ENCODE peak calls at places on chromosomes 12 and 14, in six cellular contexts. T, G, J, S, Z and N are unnamed samples. For H3K4me1, the result is how much of the 10 kb centered on the place peaks cover.

GRCh38 chr14:73014105-73014504 is 12.8 kb downstream of the ZFYVE1 start:
- DNase-seq in T (no peak), G (no peak), J (no peak), S (no peak), Z (no peak), N (no peak)

GRCh38 chr12:105204916-105205315 is 31.1 kb downstream of the APPL2 start:
- DNase-seq in T (no peak), G (no peak), J (no peak), S (no peak), Z (no peak), N (no peak)

GRCh38 chr12:52004042-52004648 is 2.6 kb upstream of the TAMALIN start:
- DNase-seq in T (peak), G (peak), J (peak), S (no peak), Z (no peak), N (peak)

GRCh38 chr12:110741795-110742717 is 635 bp downstream of the PPP1CC start:
- DNase-seq in T (peak), G (no peak), J (peak), S (no peak), Z (no peak), N (peak)

GRCh38 chr12:52055781-52056711 is 4.8 kb downstream of the NR4A1 start:
- DNase-seq in T (no peak), G (no peak), J (peak), S (no peak), Z (no peak), N (peak)

GRCh38 chr12:58566599-58566998 is 353.7 kb downstream of the LRIG3 start:
- DNase-seq in T (no peak), G (no peak), J (no peak), S (no peak), Z (no peak), N (no peak)

GRCh38 chr12:92721130-92721529 is 18.3 kb downstream of the PLEKHG7 start:
- DNase-seq in T (no peak), G (no peak), J (no peak), S (no peak), Z (no peak), N (no peak)

GRCh38 chr12:49733219-49734017 is 7.9 kb upstream of the TMBIM6 start:
- DNase-seq in T (no peak), G (peak), J (no peak), S (no peak), Z (no peak), N (no peak)

GRCh38 chr12:65817866-65818265 is 6.4 kb upstream of the HMGA2 start:
- DNase-seq in T (no peak), G (peak), J (no peak), S (no peak), Z (no peak), N (no peak)

GRCh38 chr14:22382955-22383354 is 206.1 kb downstream of the DAD1 start:
- DNase-seq in T (no peak), G (no peak), J (no peak), S (no peak), Z (no peak), N (no peak)

DNA sequence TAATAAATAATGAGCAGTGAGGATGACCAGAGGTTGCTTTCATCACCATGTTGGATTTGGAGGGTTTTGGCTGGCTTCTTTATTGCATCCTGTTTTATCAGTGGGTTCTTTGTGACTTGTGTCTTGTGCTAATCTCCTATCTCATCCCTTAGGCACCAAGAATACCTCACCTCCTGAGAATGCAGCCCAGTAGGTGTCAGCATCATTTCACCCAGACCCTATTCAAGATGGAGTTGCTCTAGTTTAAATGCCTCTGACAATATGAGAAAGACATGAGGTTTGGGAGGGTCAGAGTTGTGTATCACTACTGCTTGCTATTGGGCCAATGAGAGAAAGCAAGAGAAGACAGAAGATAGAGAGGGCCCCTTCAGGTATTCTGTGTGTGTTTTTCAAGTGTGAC is 592.2 kb downstream of the ETNK1 start:
- DNase-seq in T (no peak), G (no peak), J (no peak), S (no peak), Z (no peak), N (no peak)
- TF ChIP-seq CTCF in T (no peak), G (peak), J (no peak), S (no peak), Z (no peak), N (no peak)

GRCh38 chr14:95526483-95527391 is 8.1 kb upstream of the GLRX5 start:
- DNase-seq in T (no peak), G (no peak), J (no peak), S (no peak), Z (no peak), N (no peak)

GRCh38 chr14:95524706-95525512 is 8.5 kb upstream of the SYNE3 start:
- DNase-seq in T (no peak), G (no peak), J (no peak), S (no peak), Z (no peak), N (no peak)

GRCh38 chr14:95525999-95526398 is 8.9 kb upstream of the GLRX5 start:
- DNase-seq in T (no peak), G (no peak), J (no peak), S (no peak), Z (no peak), N (no peak)

GRCh38 chr14:95529242-95529641 is 5.6 kb upstream of the GLRX5 start:
- DNase-seq in T (no peak), G (no peak), J (no peak), S (no peak), Z (no peak), N (no peak)

DNA sequence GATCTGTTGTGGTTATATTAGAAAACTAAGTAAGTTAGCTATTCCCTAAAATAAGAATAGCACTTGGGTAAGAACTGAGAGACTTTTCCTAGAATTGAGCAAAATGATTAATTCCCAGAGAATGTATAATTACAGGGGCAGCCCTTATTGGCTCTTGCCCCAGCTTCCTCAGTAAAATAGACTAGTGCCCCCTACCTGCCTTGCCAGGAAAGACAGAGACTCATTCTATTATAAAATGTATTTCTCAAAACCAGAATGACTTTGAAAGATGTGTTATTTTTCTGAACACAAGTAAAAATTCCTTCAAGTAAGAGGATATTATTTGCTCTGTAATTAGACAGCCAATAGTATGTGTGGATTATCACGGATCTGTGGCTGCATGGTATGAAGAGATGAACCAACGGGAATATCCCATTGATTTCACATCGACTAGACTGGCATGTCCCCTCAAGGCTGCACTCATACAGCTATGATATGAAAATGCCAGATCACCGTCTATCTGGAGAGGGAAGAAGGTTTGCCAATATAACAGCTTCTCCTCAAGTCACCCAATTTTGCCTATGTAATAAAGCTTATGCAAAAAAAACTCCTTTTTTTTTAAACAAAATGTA is 7.4 kb upstream of the GLRX5 start:
- DNase-seq in T (peak), G (no peak), J (peak), S (no peak), Z (no peak), N (peak)
- H3K4me1 ChIP-seq in T (under half), G (under half), J (half or more), S (under half), Z (half or more), N (under half)

GRCh38 chr14:69101331-69101826 is 51.5 kb downstream of the DCAF5 start:
- DNase-seq in T (peak), G (no peak), J (peak), S (no peak), Z (no peak), N (peak)
- TF ChIP-seq CTCF in T (peak), G (peak), J (peak), S (peak), Z (peak), N (peak)

GRCh38 chr12:57135939-57136338 is 7.7 kb downstream of the LRP1 start:
- DNase-seq in T (peak), G (peak), J (no peak), S (no peak), Z (no peak), N (no peak)

GRCh38 chr12:57133916-57134315 is 5.6 kb downstream of the LRP1 start:
- DNase-seq in T (no peak), G (peak), J (no peak), S (no peak), Z (no peak), N (no peak)

GRCh38 chr12:57133013-57133569 is 4.8 kb downstream of the LRP1 start:
- DNase-seq in T (no peak), G (peak), J (no peak), S (no peak), Z (no peak), N (no peak)

GRCh38 chr12:57135487-57135886 is 7.2 kb downstream of the LRP1 start:
- DNase-seq in T (peak), G (peak), J (no peak), S (no peak), Z (no peak), N (no peak)

DNA sequence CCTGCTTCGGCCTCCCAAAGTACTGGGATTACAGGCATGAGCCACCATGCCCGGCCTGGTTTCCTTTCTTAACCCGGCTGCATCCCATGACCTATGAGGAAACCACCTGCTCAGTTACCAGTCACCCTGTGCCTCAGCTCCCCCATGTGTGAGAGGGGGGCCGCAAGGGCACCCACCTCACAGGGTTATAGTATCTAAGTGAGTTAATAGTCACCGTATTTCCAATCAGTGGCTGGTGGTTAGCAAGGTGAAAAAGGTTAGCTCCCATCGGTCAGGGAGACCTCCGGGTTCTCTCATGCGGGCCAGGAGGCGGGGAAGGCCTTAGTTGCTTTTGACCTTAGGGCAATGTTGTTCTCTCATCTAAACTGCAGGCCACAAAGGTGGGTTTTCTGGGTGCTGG is 6.7 kb downstream of the LRP1 start:
- DNase-seq in T (peak), G (peak), J (no peak), S (no peak), Z (no peak), N (no peak)
- H3K4me1 ChIP-seq in T (under half), G (under half), J (under half), S (under half), Z (half or more), N (under half)

GRCh38 chr12:68406134-68406576 is 74.0 kb upstream of the MDM1 start:
- DNase-seq in T (peak), G (peak), J (peak), S (no peak), Z (peak), N (peak)
- TF ChIP-seq CTCF in T (peak), G (peak), J (no peak), S (peak), Z (peak), N (peak)